ENCODE peak calls at places on chromosomes 13 and 19, in four cellular contexts. B, G, U and J are unnamed samples.
A peak's percentile ranks its signal among the peaks of the same experiment; 100 is the strongest.

GRCh38 chr19:3346677-3347353 is 19.6 kb upstream of the NFIC start:
- DNase-seq in B (no peak), G (no peak), U (peak; percentile 82), J (no peak)

GRCh38 chr19:14632286-14632685 is 42.4 kb downstream of the ADGRE3 start:
- DNase-seq in B (peak; percentile 26), G (no peak), U (peak; percentile 3), J (no peak)

GRCh38 chr13:29081036-29081435 is 260.9 kb downstream of the MTUS2 start:
- DNase-seq in B (peak; percentile 76), G (no peak), U (no peak), J (peak; percentile 24)

GRCh38 chr13:53775807-53776206 is 747.2 kb downstream of the OLFM4 start:
- DNase-seq in B (no peak), G (no peak), U (no peak), J (no peak)

GRCh38 chr13:73337511-73337910 is 278.7 kb downstream of the KLF5 start:
- DNase-seq in B (no peak), G (no peak), U (no peak), J (no peak)

GRCh38 chr19:58338825-58339558 is 12.2 kb downstream of the ZSCAN22 start:
- DNase-seq in B (no peak), G (no peak), U (peak; percentile 12), J (no peak)

GRCh38 chr13:113907637-113908617 is 44.1 kb upstream of the GAS6 start:
- DNase-seq in B (no peak), G (no peak), U (peak; percentile 53), J (no peak)

GRCh38 chr13:111027481-111028439 is 87.3 kb upstream of the ARHGEF7 start:
- DNase-seq in B (no peak), G (no peak), U (peak; percentile 13), J (no peak)

GRCh38 chr13:97884707-97885468 is 68.6 kb upstream of the IPO5 start:
- DNase-seq in B (no peak), G (no peak), U (no peak), J (no peak)

GRCh38 chr13:27266937-27267336 is 3.7 kb upstream of the RASL11A start:
- DNase-seq in B (no peak), G (no peak), U (no peak), J (no peak)

GRCh38 chr19:6997679-6998445 is 23.4 kb downstream of the MBD3L2B start:
- DNase-seq in B (no peak), G (no peak), U (peak; percentile 7), J (no peak)

GRCh38 chr13:28792992-28793391 is 27.1 kb upstream of the MTUS2 start:
- DNase-seq in B (no peak), G (no peak), U (peak; percentile 71), J (no peak)

GRCh38 chr19:45179063-45179847 is 671 bp downstream of the BLOC1S3 start:
- DNase-seq in B (peak; percentile 56), G (no peak), U (peak; percentile 34), J (peak; percentile 30)

GRCh38 chr19:14385492-14385891 is 4.2 kb downstream of the ADGRE5 start:
- DNase-seq in B (peak; percentile 45), G (no peak), U (no peak), J (no peak)

GRCh38 chr13:99199541-99200432 is 867 bp upstream of the UBAC2 start:
- DNase-seq in B (no peak), G (no peak), U (peak; percentile 15), J (no peak)

GRCh38 chr19:36604656-36605100 is 435 bp upstream of the ZNF382 start:
- DNase-seq in B (peak; percentile 86), G (no peak), U (peak; percentile 47), J (peak; percentile 80)

GRCh38 chr19:44758596-44758995 is 10.1 kb downstream of the BCL3 start:
- DNase-seq in B (no peak), G (no peak), U (no peak), J (no peak)

GRCh38 chr13:35600137-35600536 is 123.6 kb upstream of the MAB21L1 start:
- DNase-seq in B (no peak), G (no peak), U (no peak), J (no peak)

GRCh38 chr13:76378767-76379166 is 507.4 kb downstream of the KCTD12 start:
- DNase-seq in B (no peak), G (no peak), U (no peak), J (no peak)

GRCh38 chr19:30222993-30223865 is 149.0 kb upstream of the ZNF536 start:
- DNase-seq in B (no peak), G (no peak), U (no peak), J (no peak)

GRCh38 chr13:36282818-36283432 is 14.7 kb downstream of the CCDC169 start:
- DNase-seq in B (peak; percentile 21), G (peak; percentile 12), U (peak; percentile 23), J (no peak)

GRCh38 chr19:33667141-33667540 is 45.4 kb downstream of the CHST8 start:
- DNase-seq in B (no peak), G (no peak), U (no peak), J (no peak)

GRCh38 chr19:51807111-51807701 is 12.2 kb downstream of the FPR3 start:
- DNase-seq in B (no peak), G (no peak), U (no peak), J (no peak)

GRCh38 chr13:98279473-98280175 is 102.6 kb upstream of the RNF113B start:
- DNase-seq in B (peak; percentile 13), G (no peak), U (no peak), J (no peak)

GRCh38 chr19:39155114-39155700 is 29.6 kb downstream of the PAK4 start:
- DNase-seq in B (no peak), G (no peak), U (no peak), J (no peak)

GRCh38 chr13:25905411-25906010 is 146.3 kb downstream of the SHISA2 start:
- DNase-seq in B (no peak), G (no peak), U (no peak), J (no peak)

GRCh38 chr19:5615756-5616327 is 6.7 kb downstream of the SAFB2 start:
- DNase-seq in B (no peak), G (no peak), U (no peak), J (no peak)

GRCh38 chr13:44337581-44337980 is 36.0 kb upstream of the SERP2 start:
- DNase-seq in B (no peak), G (no peak), U (no peak), J (no peak)

GRCh38 chr13:49354719-49355118 is 89.1 kb downstream of the CAB39L start:
- DNase-seq in B (no peak), G (no peak), U (no peak), J (no peak)
- H3K4me3 ChIP-seq in B (no peak overlapping the region), G (no peak overlapping the region), U (no peak overlapping the region), J (no peak overlapping the region)

DNA sequence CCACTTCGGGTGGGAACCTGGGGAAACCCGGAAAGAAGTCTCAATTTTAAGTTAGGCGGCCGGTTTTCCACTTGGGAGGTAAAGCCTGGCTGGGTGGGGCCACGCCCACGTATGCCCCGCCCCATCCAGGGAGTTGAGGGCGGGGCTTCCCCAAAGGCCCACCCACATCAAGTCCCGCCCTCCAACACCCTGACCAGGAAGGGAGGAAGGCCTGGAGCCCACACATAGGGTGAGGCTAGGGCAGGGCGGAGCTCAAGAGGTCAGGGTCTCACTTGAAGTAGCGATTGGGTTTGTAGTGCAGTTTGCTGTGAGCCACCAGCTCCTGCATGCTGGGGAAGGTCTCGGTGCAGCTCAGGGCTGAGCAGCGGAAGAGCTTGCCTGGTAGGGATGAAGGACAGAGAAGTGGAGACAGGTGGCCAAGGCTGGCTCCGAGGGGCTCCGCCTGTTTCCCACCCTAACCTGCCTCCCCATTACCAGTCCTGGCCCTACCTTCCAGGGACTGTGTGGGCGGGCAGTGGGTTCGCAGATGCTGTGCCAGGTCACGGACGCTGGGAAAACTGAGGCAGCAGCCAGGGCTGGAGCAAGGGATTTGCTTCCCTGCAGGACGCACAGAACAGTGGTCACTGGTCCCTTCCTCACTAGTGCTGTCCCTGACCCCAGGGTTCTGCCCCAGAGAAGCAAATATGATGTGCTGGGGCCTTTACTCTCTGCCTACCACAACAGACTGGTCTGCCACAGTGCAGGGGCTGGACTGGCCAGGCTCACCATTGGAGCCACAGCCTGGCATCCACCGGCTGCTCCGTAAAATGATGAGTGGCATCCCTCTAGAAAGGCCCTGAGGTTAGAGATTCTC is 1.6 kb downstream of the ZNF414 start:
- DNase-seq in B (no peak), G (no peak), U (no peak), J (no peak)
- H3K4me3 ChIP-seq in B (no peak overlapping the region), G (no peak overlapping the region), U (no peak overlapping the region), J (no peak overlapping the region)

GRCh38 chr19:1183543-1184172 is 9.6 kb upstream of the SBNO2 start:
- DNase-seq in B (no peak), G (no peak), U (no peak), J (no peak)
- H3K4me3 ChIP-seq in B (no peak overlapping the region), G (no peak overlapping the region), U (no peak overlapping the region), J (no peak overlapping the region)

DNA sequence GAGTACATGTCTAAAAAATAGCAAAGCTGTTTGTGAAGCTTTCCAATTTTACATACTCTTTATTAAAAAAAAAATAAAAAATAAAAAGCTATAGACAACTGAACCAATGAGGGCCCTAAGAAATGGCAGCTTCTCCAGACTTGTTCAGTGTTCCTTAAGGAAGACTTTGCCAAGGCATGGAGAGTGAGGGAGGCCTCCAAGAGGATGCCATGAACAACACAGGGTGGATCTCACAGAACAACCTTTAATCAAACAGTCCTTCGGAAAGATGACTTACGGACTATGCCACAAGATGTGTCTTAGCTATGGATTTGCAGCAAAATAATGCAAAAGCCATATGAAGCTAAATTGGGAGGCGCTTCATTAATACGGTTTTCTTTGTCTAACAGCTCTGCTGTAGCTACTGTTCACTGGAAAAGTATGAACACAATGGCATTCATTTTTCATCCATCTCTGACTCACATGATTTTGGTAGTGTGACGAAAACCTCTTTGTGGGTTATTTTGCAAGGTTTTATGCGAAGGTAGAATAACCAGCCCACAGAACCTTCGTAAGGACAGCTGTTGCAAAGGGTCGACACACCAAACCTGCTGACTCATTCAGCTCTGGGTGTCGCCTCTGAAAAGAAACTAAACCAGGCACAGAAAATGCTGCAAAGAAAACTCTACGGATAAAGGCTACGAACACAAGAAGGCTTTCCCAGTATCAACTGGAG is 27.7 kb downstream of the EFNB2 start:
- DNase-seq in B (no peak), G (no peak), U (peak; percentile 86), J (no peak)
- H3K4me3 ChIP-seq in B (no peak overlapping the region), G (no peak overlapping the region), U (peak overlapping the region; percentile 28), J (no peak overlapping the region)

DNA sequence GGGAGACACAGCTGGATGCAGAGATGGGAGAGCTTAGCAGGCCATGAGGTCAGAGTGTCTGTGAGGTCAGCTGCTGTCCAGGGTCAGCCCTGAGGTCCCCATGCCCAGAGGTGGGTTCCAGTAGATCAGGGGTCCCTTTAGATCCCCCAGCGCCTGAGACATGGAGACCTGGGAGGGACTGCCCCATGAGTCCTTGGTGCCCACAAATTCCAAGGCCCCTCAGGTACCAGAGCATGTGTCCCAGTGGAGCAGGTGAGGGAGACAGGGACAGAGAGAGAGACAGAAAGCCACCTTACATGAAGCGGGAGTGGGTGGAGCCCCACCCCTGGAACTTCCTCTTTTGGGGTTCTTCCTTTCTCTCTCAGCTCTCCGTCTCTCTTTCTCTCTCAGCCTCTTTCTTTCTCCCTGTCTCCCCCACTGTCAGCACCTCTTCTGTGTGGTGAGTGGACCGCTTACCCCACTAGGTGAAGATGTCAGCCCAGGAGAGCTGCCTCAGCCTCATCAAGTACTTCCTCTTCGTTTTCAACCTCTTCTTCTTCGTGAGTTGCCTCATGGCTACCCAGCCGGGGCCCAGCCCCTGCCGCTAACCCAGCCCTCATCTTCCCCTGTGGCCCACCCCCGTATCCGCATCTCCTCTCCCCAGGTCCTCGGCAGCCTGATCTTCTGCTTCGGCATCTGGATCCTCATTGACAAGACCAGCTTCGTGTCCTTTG is at the start of gene CD37:
- DNase-seq in B (peak; percentile 66), G (no peak), U (no peak), J (peak; percentile 80)
- H3K4me3 ChIP-seq in B (peak within 1 kb of the TSS; percentile 82), G (no peak within 1 kb of the TSS), U (no peak within 1 kb of the TSS), J (peak within 1 kb of the TSS; percentile 71)